ENCODE peak calls at places on chromosome 2, in four cellular contexts. One of them, this sample, is unnamed.
A peak's percentile ranks its signal among the peaks of the same experiment; 100 is the strongest.

GRCh38 chr2:240393831-240394410 is 41.5 kb upstream of the GPC1 start:
- DNase-seq in astrocyte: peak; percentile 39
- DNase-seq in MV-4-11: no peak
- DNase-seq in stomach: no peak
- DNase-seq in this sample: no peak

GRCh38 chr2:240685771-240686371 is 3.2 kb upstream of the AQP12B start:
- DNase-seq in astrocyte: no peak
- DNase-seq in stomach: no peak
- DNase-seq in MV-4-11: no peak
- DNase-seq in this sample: no peak

GRCh38 chr2:20186078-20186854 is 38.7 kb downstream of the SDC1 start:
- DNase-seq in MV-4-11: peak; percentile 95
- DNase-seq in astrocyte: peak; percentile 47
- DNase-seq in stomach: peak; percentile 56
- DNase-seq in this sample: no peak

GRCh38 chr2:65416945-65417344 is 15.5 kb downstream of the SPRED2 start:
- DNase-seq in MV-4-11: no peak
- DNase-seq in stomach: peak; percentile 67
- DNase-seq in astrocyte: no peak
- DNase-seq in this sample: no peak

GRCh38 chr2:121735520-121736074 is 1.1 kb downstream of the NIFK start:
- DNase-seq in astrocyte: no peak
- DNase-seq in MV-4-11: no peak
- DNase-seq in stomach: no peak
- DNase-seq in this sample: no peak

GRCh38 chr2:174693344-174693743 is 70.9 kb downstream of the CHRNA1 start:
- DNase-seq in stomach: no peak
- DNase-seq in astrocyte: no peak
- DNase-seq in MV-4-11: no peak
- DNase-seq in this sample: no peak

GRCh38 chr2:27730980-27731691 is 40.4 kb upstream of the MRPL33 start:
- DNase-seq in stomach: no peak
- DNase-seq in astrocyte: no peak
- DNase-seq in MV-4-11: no peak
- DNase-seq in this sample: no peak

GRCh38 chr2:144091622-144092021 is 428.3 kb downstream of the ZEB2 start:
- DNase-seq in stomach: no peak
- DNase-seq in astrocyte: no peak
- DNase-seq in MV-4-11: no peak
- DNase-seq in this sample: no peak

GRCh38 chr2:177572236-177572671 is 179.7 kb downstream of the AGPS start:
- DNase-seq in MV-4-11: no peak
- DNase-seq in astrocyte: peak; percentile 60
- DNase-seq in stomach: no peak
- DNase-seq in this sample: no peak

GRCh38 chr2:133579295-133579694 is 11.0 kb upstream of the NCKAP5 start:
- DNase-seq in astrocyte: peak; percentile 72
- DNase-seq in MV-4-11: no peak
- DNase-seq in stomach: peak; percentile 61
- DNase-seq in this sample: no peak

GRCh38 chr2:74502720-74503505 is 3.5 kb upstream of the LBX2 start:
- DNase-seq in astrocyte: peak; percentile 67
- DNase-seq in stomach: peak; percentile 87
- DNase-seq in MV-4-11: peak; percentile 69
- DNase-seq in this sample: peak; percentile 41

GRCh38 chr2:178806543-178806942 is 680 bp downstream of the TTN start:
- DNase-seq in stomach: no peak
- DNase-seq in astrocyte: no peak
- DNase-seq in MV-4-11: no peak
- DNase-seq in this sample: no peak

GRCh38 chr2:180385601-180386201 is 378.6 kb upstream of the CWC22 start:
- DNase-seq in astrocyte: peak; percentile 95
- DNase-seq in MV-4-11: peak; percentile 28
- DNase-seq in stomach: no peak
- DNase-seq in this sample: no peak

This sample was measured in amniotic stem cell.